ENCODE peak calls at places on chromosomes 13 and 19, in six cellular contexts. X is dorsolateral prefrontal cortex; B is activated naive CD8-positive, alpha-beta T cell treated with anti-CD3 and anti-CD28 coated beads, Interleukin-2, amount 50 U/mL, for 24 hours; C is CD8-positive, alpha-beta T cell; Q is natural killer cell treated with Interleukin-12 subunit alpha and Interleukin-12 subunit beta and Interleukin-15 and Interleukin-18, amount 100 ng/mL, for 72 hours; P is activated CD4-positive, alpha-beta T cell treated with anti-CD3 and anti-CD28 coated beads for 24 hours. D is an unnamed sample.

GRCh38 chr19:21023901-21024300 is 3.4 kb downstream of the ZNF430 start:
- DNase-seq in P (no peak), C (no peak), B (no peak), Q (no peak), X (no peak), D (peak)

GRCh38 chr19:18007939-18008673 is at the start of gene ARRDC2:
- DNase-seq in X (peak), Q (peak), B (peak), P (peak), C (peak), D (peak)

GRCh38 chr13:50080158-50080855 is 65.1 kb downstream of the KCNRG start:
- DNase-seq in B (peak), Q (peak), C (peak), P (no peak), X (no peak), D (no peak)

GRCh38 chr19:42284641-42285341 is 15.7 kb downstream of the CIC start:
- DNase-seq in X (no peak), B (peak), C (peak), Q (no peak), P (no peak), D (no peak)

GRCh38 chr19:56106397-56106849 is 14.7 kb downstream of the ZNF787 start:
- DNase-seq in P (no peak), X (no peak), C (no peak), B (no peak), Q (peak), D (no peak)

GRCh38 chr19:58277197-58277596 is 1.6 kb upstream of the ZNF8 start:
- DNase-seq in Q (no peak), P (no peak), X (no peak), C (no peak), B (no peak), D (no peak)

GRCh38 chr19:49954092-49954825 is 6.7 kb downstream of the SIGLEC11 start:
- DNase-seq in P (no peak), C (no peak), X (no peak), Q (peak), B (no peak), D (no peak)

GRCh38 chr19:38711726-38712153 is 32.5 kb downstream of the CAPN12 start:
- DNase-seq in Q (no peak), X (no peak), P (no peak), C (no peak), B (no peak), D (no peak)

GRCh38 chr19:7348587-7349230 is at the start of gene ARHGEF18:
- DNase-seq in C (peak), X (no peak), Q (no peak), P (no peak), B (peak), D (no peak)

GRCh38 chr13:98492335-98493034 is 84.4 kb downstream of the STK24 start:
- DNase-seq in X (no peak), P (no peak), C (no peak), B (no peak), Q (no peak), D (no peak)

GRCh38 chr13:28540612-28541011 is 45.7 kb upstream of the FLT1 start:
- DNase-seq in Q (no peak), C (no peak), B (no peak), P (no peak), X (no peak), D (peak)

GRCh38 chr13:72970301-72970880 is 88.4 kb upstream of the KLF5 start:
- DNase-seq in B (no peak), Q (no peak), C (no peak), X (no peak), P (no peak), D (no peak)

GRCh38 chr13:36310417-36311108 is 12.9 kb upstream of the CCDC169 start:
- DNase-seq in X (no peak), B (no peak), P (no peak), C (no peak), Q (no peak), D (no peak)

GRCh38 chr19:18852634-18853033 is 20.9 kb downstream of the UPF1 start:
- DNase-seq in Q (no peak), B (no peak), X (no peak), C (no peak), P (no peak), D (no peak)

GRCh38 chr19:19661675-19662251 is 1.7 kb downstream of the ATP13A1 start:
- DNase-seq in C (no peak), B (peak), X (no peak), Q (no peak), P (no peak), D (no peak)

GRCh38 chr19:10074153-10074552 is 12.0 kb upstream of the SHFL start:
- DNase-seq in X (no peak), C (peak), Q (peak), P (peak), B (peak), D (peak)

GRCh38 chr13:37446503-37446902 is 152.1 kb downstream of the POSTN start:
- DNase-seq in B (no peak), P (no peak), X (no peak), C (no peak), Q (no peak), D (peak)

GRCh38 chr13:29857089-29857488 is 6.7 kb upstream of the UBL3 start:
- DNase-seq in X (no peak), P (no peak), B (no peak), C (no peak), Q (no peak), D (no peak)

GRCh38 chr19:14479985-14480694 is 5.0 kb upstream of the PTGER1 start:
- DNase-seq in B (peak), Q (peak), C (peak), P (peak), X (no peak), D (peak)

GRCh38 chr13:47120284-47120683 is 223.4 kb upstream of the HTR2A start:
- DNase-seq in P (no peak), Q (no peak), C (no peak), X (peak), B (no peak), D (no peak)

GRCh38 chr19:33906578-33907335 is 110.1 kb downstream of the KCTD15 start:
- DNase-seq in C (no peak), Q (no peak), B (no peak), P (no peak), X (no peak), D (no peak)

GRCh38 chr13:100234524-100235136 is 145.7 kb downstream of the PCCA start:
- DNase-seq in Q (no peak), P (no peak), C (no peak), X (no peak), B (no peak), D (no peak)

GRCh38 chr19:46065486-46065885 is 24.7 kb upstream of the IGFL4 start:
- DNase-seq in C (no peak), X (no peak), B (no peak), Q (no peak), P (no peak), D (peak)

D was measured in PC-3.